ENCODE peak calls at places on chromosomes 4 and X, in nine cellular contexts. S, Y, B, C, X, O, A, Q and F are unnamed samples.

GRCh38 chrX:136076942-136077341 is 70.4 kb upstream of the FHL1 start:
- DNase-seq in X (no peak), Q (no peak), S (no peak), B (no peak), O (no peak), Y (no peak), A (peak; percentile 11), C (peak; percentile 18), F (no peak)

GRCh38 chr4:8177544-8177943 is 18.9 kb upstream of the ABLIM2 start:
- DNase-seq in Y (no peak), O (no peak), S (no peak), C (no peak), A (no peak), B (no peak), Q (no peak), X (no peak), F (no peak)

GRCh38 chr4:184329235-184330007 is 111.7 kb upstream of the ENPP6 start:
- DNase-seq in C (no peak), Y (no peak), B (no peak), A (no peak), O (no peak), S (no peak), Q (no peak), X (no peak), F (no peak)

GRCh38 chr4:37889849-37890500 is 909 bp upstream of the TBC1D1 start:
- DNase-seq in X (peak; percentile 21), S (no peak), C (no peak), A (no peak), Q (peak; percentile 85), B (peak; percentile 53), O (peak; percentile 42), Y (no peak), F (no peak)

GRCh38 chrX:107542500-107542899 is 85.8 kb upstream of the PRPS1 start:
- DNase-seq in C (peak; percentile 51), O (no peak), Q (no peak), X (no peak), S (no peak), Y (peak; percentile 18), A (peak; percentile 33), B (no peak), F (no peak)

GRCh38 chr4:5378002-5378401 is 326.7 kb downstream of the STK32B start:
- DNase-seq in Q (no peak), S (no peak), C (no peak), X (no peak), Y (peak; percentile 43), A (no peak), B (no peak), O (no peak), F (no peak)

GRCh38 chr4:169540774-169541173 is 71.6 kb downstream of the NEK1 start:
- DNase-seq in Q (no peak), C (peak; percentile 12), B (no peak), O (no peak), X (no peak), Y (no peak), A (no peak), S (no peak), F (no peak)

GRCh38 chr4:70992354-70992753 is 1.1 kb upstream of the DCK start:
- DNase-seq in O (no peak), X (no peak), Q (no peak), S (no peak), C (no peak), A (no peak), Y (peak; percentile 28), B (no peak), F (no peak)

GRCh38 chr4:41814565-41814964 is 66.0 kb upstream of the PHOX2B start:
- DNase-seq in O (peak; percentile 11), X (no peak), B (no peak), Y (peak; percentile 31), S (no peak), A (peak; percentile 0), C (peak; percentile 3), Q (no peak), F (no peak)

GRCh38 chrX:46294234-46294633 is 251.0 kb downstream of the ZNF674 start:
- DNase-seq in O (no peak), Q (no peak), Y (no peak), S (no peak), B (no peak), A (peak; percentile 78), C (peak; percentile 82), X (no peak), F (no peak)

GRCh38 chr4:56243107-56243506 is 144.2 kb downstream of the AASDH start:
- DNase-seq in S (no peak), A (no peak), X (no peak), B (no peak), Q (no peak), Y (no peak), O (no peak), C (no peak), F (no peak)

GRCh38 chrX:320126-320783 is 1.7 kb upstream of the GTPBP6 start:
- DNase-seq in A (no peak), S (peak; percentile 74), C (peak; percentile 24), Y (no peak), B (peak; percentile 65), X (peak; percentile 8), Q (peak; percentile 72), O (no peak), F (peak; percentile 45)

GRCh38 chrX:48958635-48959094 is 1.3 kb upstream of the OTUD5 start:
- DNase-seq in B (no peak), A (peak; percentile 42), X (no peak), Y (peak; percentile 35), S (peak; percentile 73), O (peak; percentile 31), C (peak; percentile 61), Q (peak; percentile 76), F (peak; percentile 17)

GRCh38 chr4:102640669-102641068 is 120.1 kb downstream of the MANBA start:
- DNase-seq in S (no peak), Q (no peak), A (peak; percentile 72), C (peak; percentile 81), X (no peak), Y (no peak), O (no peak), B (no peak), F (no peak)

GRCh38 chr4:165381821-165382373 is 3.1 kb downstream of the CPE start:
- DNase-seq in O (no peak), Q (no peak), B (no peak), S (no peak), X (no peak), C (no peak), A (no peak), Y (no peak), F (no peak)

GRCh38 chrX:10158279-10158939 is 1.6 kb downstream of the CLCN4 start:
- DNase-seq in Q (no peak), C (no peak), O (peak; percentile 43), A (no peak), B (peak; percentile 57), X (no peak), S (no peak), Y (no peak), F (peak; percentile 79)

GRCh38 chrX:133533249-133533648 is 118.0 kb upstream of the GPC4 start:
- DNase-seq in C (no peak), B (no peak), O (no peak), S (no peak), Q (no peak), Y (no peak), A (no peak), X (no peak), F (no peak)

DNA sequence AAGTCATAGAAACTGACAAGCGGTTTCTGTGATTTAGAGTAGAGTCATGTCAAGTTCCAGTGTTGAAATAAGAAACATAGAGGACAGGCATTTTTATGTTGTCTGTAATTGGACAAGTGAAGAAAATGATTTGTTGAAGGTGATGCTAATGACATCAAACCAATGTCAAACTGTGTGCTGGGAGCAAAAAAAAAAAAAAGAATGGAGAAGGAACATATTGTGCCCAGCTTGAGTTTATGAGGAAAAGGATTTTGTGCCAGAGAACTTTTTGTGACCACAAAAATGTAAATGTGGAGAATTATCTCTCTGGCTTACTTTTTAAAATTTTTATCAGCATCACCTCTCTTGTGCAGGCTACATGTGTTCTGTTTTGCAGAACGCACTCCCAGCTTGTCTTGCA is 495.7 kb downstream of the RAPGEF2 start:
- DNase-seq in B (no peak), O (no peak), S (no peak), C (peak; percentile 16), Q (no peak), A (peak; percentile 3), X (no peak), Y (no peak), F (no peak)
- TF ChIP-seq CTCF in B (no peak), O (no peak), S (no peak), C (no peak), Q (no peak), A (no peak), X (no peak), Y (no peak), F (no peak)

DNA sequence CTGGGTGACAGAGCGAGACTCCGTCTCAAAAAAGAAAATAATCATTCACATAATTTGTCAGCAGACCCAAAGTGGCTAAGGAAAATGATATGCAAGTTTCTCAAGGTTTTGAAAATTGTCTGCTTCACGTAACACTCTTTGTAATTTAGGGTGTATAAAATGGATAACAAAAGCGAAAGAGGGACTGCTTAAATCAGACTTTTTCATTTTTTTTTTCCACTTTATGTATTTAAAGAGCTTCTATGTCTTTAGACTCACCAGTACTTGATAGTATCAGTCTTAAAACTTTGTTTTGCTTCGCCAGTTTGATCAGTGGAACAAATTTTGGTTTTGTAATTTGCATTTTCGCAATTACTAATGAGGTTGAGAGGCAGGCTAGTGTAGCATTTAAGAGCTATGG is 34.6 kb downstream of the USP9X start:
- DNase-seq in X (no peak), Q (no peak), O (no peak), S (no peak), B (no peak), Y (no peak), A (no peak), C (no peak), F (no peak)
- H3K27ac ChIP-seq in X (no peak overlapping the region), Q (no peak overlapping the region), O (no peak overlapping the region), S (no peak overlapping the region), B (no peak overlapping the region), Y (no peak overlapping the region), A (no peak overlapping the region), C (no peak overlapping the region), F (no peak overlapping the region)

DNA sequence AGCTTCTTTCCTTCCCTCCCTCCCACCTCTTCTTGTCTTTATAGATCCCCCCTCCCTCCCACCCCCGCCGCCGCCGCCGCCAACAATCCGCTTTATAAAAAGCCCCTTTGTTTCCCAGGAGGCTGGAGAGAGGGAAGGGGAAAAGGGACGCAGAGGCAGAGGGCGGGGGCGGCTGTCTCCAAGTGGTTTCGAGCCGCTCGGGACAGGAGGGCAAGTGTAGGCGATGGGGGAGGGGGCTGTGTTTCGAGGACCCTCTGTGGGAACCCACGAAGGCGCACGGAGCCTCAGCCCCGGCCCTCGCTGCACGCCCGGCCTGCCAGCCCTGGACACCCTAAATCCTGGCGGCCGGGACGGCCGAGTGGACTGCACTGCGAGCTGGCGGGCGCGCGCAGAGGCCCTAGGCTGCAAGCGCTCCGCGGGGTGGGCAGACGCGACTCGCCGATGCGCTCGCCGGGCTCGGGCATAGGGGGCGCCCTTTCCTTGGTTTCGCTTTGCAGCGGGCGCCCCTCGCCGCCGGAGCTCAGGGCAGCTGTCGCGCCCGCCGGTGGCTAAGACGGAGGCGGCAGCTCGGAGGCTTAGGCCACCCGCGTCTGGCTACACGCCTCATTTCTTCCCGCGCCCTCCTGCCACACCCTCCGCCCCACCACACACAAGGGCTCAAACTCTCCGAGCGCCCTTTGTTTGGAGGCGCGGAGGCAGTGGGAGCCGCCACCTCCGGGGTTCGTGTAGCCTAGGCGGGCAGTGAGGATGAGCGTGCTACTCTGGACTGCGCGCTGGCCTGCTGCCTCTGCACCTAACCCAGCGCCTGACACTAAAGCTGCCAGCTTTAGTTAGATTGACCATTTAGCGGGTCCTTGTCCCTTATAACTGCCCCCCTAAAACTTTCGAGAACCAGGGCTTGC is 2.2 kb downstream of the MAMLD1 start:
- DNase-seq in C (peak; percentile 58), A (peak; percentile 37), S (no peak), B (peak; percentile 86), O (peak; percentile 78), Y (peak; percentile 80), Q (peak; percentile 85), X (no peak), F (peak; percentile 70)
- TF ChIP-seq CTCF in C (peak; percentile 37), A (peak; percentile 19), S (no peak), B (peak; percentile 30), O (peak; percentile 31), Y (peak; percentile 70), Q (peak; percentile 73), X (peak; percentile 57), F (peak; percentile 53)

GRCh38 chr4:82753238-82753637 is 45.4 kb downstream of the SCD5 start:
- DNase-seq in B (no peak), A (no peak), Y (no peak), S (no peak), Q (no peak), C (no peak), X (no peak), O (no peak), F (no peak)
- H3K27ac ChIP-seq in B (peak overlapping the region; percentile 81), A (no peak overlapping the region), Y (no peak overlapping the region), S (peak overlapping the region; percentile 13), Q (peak overlapping the region; percentile 8), C (no peak overlapping the region), X (peak overlapping the region; percentile 76), O (peak overlapping the region; percentile 40), F (peak overlapping the region; percentile 88)